ENCODE peak calls at places on chromosomes 4 and X, in six cellular contexts. B is fibroblast of lung; V is SJSA1; N is endodermal cell; R is mesenchymal stem cell; H is CD4-positive, alpha-beta memory T cell. O is an unnamed sample.
A peak's percentile ranks its signal among the peaks of the same experiment; 100 is the strongest.

GRCh38 chr4:83490876-83491450 is 6.1 kb upstream of the ABRAXAS1 start:
- DNase-seq in B (peak; percentile 37), V (no peak), N (no peak), R (peak; percentile 53), H (peak; percentile 29), O (no peak)

GRCh38 chr4:97952763-97953162 is 190.5 kb downstream of the STPG2 start:
- DNase-seq in B (no peak), V (no peak), N (no peak), R (no peak), H (no peak), O (no peak)

GRCh38 chrX:68492583-68492982 is 6.3 kb upstream of the YIPF6 start:
- DNase-seq in B (no peak), V (no peak), N (no peak), R (no peak), H (no peak), O (no peak)

GRCh38 chr4:95107635-95108034 is 349.9 kb downstream of the BMPR1B start:
- DNase-seq in B (peak; percentile 33), V (no peak), N (no peak), R (no peak), H (no peak), O (no peak)

GRCh38 chr4:15420642-15421041 is 7.2 kb upstream of the C1QTNF7 start:
- DNase-seq in B (peak; percentile 73), V (no peak), N (no peak), R (peak; percentile 66), H (no peak), O (peak; percentile 45)

GRCh38 chrX:154458954-154459829 is 1.1 kb downstream of the PLXNA3 start:
- DNase-seq in B (no peak), V (no peak), N (peak; percentile 58), R (no peak), H (no peak), O (no peak)

GRCh38 chr4:73704314-73705055 is 35.9 kb upstream of the CXCL8 start:
- DNase-seq in B (peak; percentile 100), V (peak; percentile 85), N (no peak), R (peak; percentile 98), H (no peak), O (peak; percentile 100)

GRCh38 chrX:74431807-74432206 is 10.5 kb downstream of the SLC16A2 start:
- DNase-seq in B (no peak), V (no peak), N (no peak), R (no peak), H (no peak), O (no peak)

GRCh38 chrX:12210921-12211320 is 72.6 kb downstream of the FRMPD4 start:
- DNase-seq in B (no peak), V (no peak), N (no peak), R (peak; percentile 6), H (no peak), O (peak; percentile 65)

GRCh38 chr4:113384600-113384999 is 335.1 kb downstream of the ANK2 start:
- DNase-seq in B (peak; percentile 71), V (no peak), N (no peak), R (peak; percentile 65), H (no peak), O (peak; percentile 53)

GRCh38 chr4:177404980-177405379 is 37.3 kb downstream of the AGA start:
- DNase-seq in B (no peak), V (no peak), N (no peak), R (no peak), H (no peak), O (no peak)

GRCh38 chr4:66094070-66094469 is 423.8 kb upstream of the EPHA5 start:
- DNase-seq in B (no peak), V (no peak), N (no peak), R (no peak), H (no peak), O (no peak)

GRCh38 chr4:48173055-48173991 is 39.3 kb upstream of the TXK start:
- DNase-seq in B (peak; percentile 68), V (peak; percentile 51), N (peak; percentile 68), R (peak; percentile 89), H (no peak), O (peak; percentile 72)

GRCh38 chrX:150212672-150213480 is 150.2 kb upstream of the MAMLD1 start:
- DNase-seq in B (no peak), V (no peak), N (peak; percentile 62), R (no peak), H (no peak), O (no peak)

GRCh38 chr4:52932586-52933482 is 70.7 kb downstream of the RASL11B start:
- DNase-seq in B (peak; percentile 7), V (no peak), N (no peak), R (no peak), H (no peak), O (no peak)

GRCh38 chrX:109936598-109936997 is 66.3 kb upstream of the TMEM164 start:
- DNase-seq in B (no peak), V (no peak), N (no peak), R (no peak), H (no peak), O (no peak)

GRCh38 chr4:142416121-142416520 is 430.0 kb downstream of the INPP4B start:
- DNase-seq in B (peak; percentile 38), V (no peak), N (no peak), R (no peak), H (no peak), O (peak; percentile 84)

GRCh38 chrX:50180073-50180940 is 20.5 kb downstream of the AKAP4 start:
- DNase-seq in B (no peak), V (no peak), N (peak; percentile 43), R (no peak), H (no peak), O (no peak)

GRCh38 chr4:56704074-56704473 is 23.0 kb upstream of the HOPX start:
- DNase-seq in B (no peak), V (no peak), N (no peak), R (no peak), H (no peak), O (no peak)

GRCh38 chr4:153549401-153549800 is 83.2 kb downstream of the TMEM131L start:
- DNase-seq in B (no peak), V (no peak), N (no peak), R (no peak), H (no peak), O (no peak)

GRCh38 chrX:12984629-12985303 is 9.9 kb downstream of the TMSB4X start:
- DNase-seq in B (peak; percentile 73), V (peak; percentile 44), N (no peak), R (no peak), H (peak; percentile 62), O (peak; percentile 73)

GRCh38 chrX:63354484-63354883 is 3.4 kb upstream of the SPIN4 start:
- DNase-seq in B (no peak), V (no peak), N (no peak), R (no peak), H (no peak), O (peak; percentile 47)

GRCh38 chrX:110276778-110277177 is 41.1 kb downstream of the AMMECR1 start:
- DNase-seq in B (no peak), V (no peak), N (no peak), R (no peak), H (no peak), O (no peak)

DNA sequence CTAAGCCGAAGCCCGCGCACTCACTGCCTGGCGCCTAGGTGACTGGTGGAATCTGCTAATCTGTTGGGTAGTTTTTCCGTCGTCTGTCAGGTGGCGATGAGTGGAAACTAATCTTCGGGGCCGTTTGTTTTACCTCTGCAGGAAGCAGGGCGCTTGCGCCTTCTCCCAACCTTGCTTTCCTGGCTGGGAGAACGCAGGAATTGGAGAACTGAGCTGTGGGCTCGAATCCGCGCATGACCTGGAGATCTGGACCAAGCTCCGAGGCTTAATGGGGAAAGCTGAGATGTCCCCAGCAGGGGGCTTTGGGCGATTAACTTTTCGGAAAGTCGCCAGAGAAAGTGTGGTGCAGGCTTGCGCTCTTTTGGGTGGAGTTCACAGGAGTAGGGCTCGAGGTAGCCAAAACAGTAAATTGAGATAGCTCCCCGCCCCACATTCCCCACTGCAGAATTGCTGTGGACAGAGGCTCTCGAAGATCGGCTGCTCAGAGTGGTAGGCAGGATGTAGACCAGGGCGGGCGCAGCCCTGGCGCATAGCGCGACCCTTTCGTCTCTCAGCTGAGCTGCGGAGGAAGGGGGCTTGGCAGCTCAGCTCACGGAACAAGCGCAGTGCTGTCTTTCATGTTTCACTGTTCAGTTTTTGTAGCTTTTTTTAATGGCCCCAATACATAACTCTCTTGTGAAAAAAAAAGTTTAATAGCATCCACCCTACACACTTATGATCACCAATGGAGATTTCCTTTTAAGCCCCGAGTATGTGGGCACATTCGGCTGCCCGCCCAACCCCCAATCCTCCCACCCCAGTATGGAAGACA is 2.7 kb upstream of the FGF5 start:
- DNase-seq in B (no peak), V (no peak), N (peak; percentile 77), R (peak; percentile 18), H (no peak), O (no peak)
- H3K27me3 ChIP-seq in B (no peaks in the 10 kb centered on the region), V (no peaks in the 10 kb centered on the region), N (peaks cover 99% of the 10 kb centered on the region), R (peaks cover 5% of the 10 kb centered on the region), H (peaks cover 19% of the 10 kb centered on the region), O (peaks cover 47% of the 10 kb centered on the region)

GRCh38 chr4:81606796-81607550 is 135.3 kb upstream of the RASGEF1B start:
- DNase-seq in B (peak; percentile 45), V (no peak), N (peak; percentile 67), R (no peak), H (no peak), O (no peak)
- H3K4me1 ChIP-seq in B (no peaks in the 10 kb centered on the region), V (no peaks in the 10 kb centered on the region), N (no peaks in the 10 kb centered on the region), R (no peaks in the 10 kb centered on the region), H (no peaks in the 10 kb centered on the region), O (no peaks in the 10 kb centered on the region)

GRCh38 chr4:54110019-54110416 is 10.1 kb downstream of the GSX2 start:
- DNase-seq in B (no peak), V (no peak), N (no peak), R (no peak), H (no peak), O (no peak)
- H3K27me3 ChIP-seq in B (no peaks in the 10 kb centered on the region), V (no peaks in the 10 kb centered on the region), N (peaks cover 82% of the 10 kb centered on the region), R (peaks cover 57% of the 10 kb centered on the region), H (peaks cover 41% of the 10 kb centered on the region), O (peaks cover 76% of the 10 kb centered on the region)

GRCh38 chr4:1043658-1044468 is 32.4 kb downstream of the FGFRL1 start:
- DNase-seq in B (peak; percentile 99), V (peak; percentile 97), N (peak; percentile 94), R (peak; percentile 99), H (no peak), O (peak; percentile 76)
- H3K4me1 ChIP-seq in B (peaks cover 22% of the 10 kb centered on the region), V (peaks cover 48% of the 10 kb centered on the region), N (no peaks in the 10 kb centered on the region), R (peaks cover 73% of the 10 kb centered on the region), H (no peaks in the 10 kb centered on the region), O (no peaks in the 10 kb centered on the region)

DNA sequence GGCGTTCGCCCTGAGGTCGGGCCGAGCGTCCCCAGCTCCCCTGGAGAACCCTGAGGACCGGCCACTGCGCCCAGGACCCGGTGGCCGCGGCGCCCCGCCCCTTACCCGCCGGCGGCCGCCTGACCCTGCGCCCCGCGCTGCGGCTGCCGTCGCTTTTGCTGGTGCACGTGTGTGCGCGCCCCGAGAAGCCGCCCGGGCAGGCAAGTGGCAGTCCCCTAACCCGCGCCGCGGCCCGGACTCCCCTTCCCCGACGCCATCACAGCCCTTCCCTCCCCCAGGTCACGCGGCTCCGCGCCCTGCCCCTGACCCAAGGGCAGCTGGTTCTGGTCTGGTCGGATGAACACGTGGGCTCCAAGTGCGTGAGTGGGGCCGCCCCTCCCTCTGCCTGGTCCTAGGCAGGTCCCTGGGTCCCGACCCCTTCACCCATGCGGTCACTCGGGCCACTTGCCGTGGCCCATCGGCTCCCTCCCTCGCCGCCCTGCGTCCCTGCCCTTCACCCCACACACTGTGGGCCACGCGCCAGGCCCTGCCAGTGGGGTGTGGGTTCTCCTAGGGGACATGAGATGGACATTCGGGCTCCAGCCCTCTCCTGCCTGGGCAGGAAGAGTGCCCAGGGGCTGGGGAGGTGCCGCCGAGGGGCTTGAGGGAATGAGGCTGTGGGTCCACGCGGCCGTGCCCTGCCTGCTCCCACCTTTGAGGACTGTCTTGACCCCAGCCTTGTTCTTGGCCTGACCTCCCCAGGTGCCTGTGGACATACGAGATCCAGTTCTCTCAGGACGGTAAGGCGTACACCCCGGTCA is 8.0 kb upstream of the FGFRL1 start:
- DNase-seq in B (no peak), V (no peak), N (peak; percentile 70), R (no peak), H (no peak), O (no peak)
- H3K27me3 ChIP-seq in B (peaks cover 39% of the 10 kb centered on the region), V (peaks cover 12% of the 10 kb centered on the region), N (peaks cover 100% of the 10 kb centered on the region), R (peaks cover 69% of the 10 kb centered on the region), H (peaks cover 8% of the 10 kb centered on the region), O (peaks cover 88% of the 10 kb centered on the region)